ENCODE peak calls at places on chromosome 21, in eight cellular contexts. T, B, F, N, O, E, S and V are unnamed samples.

GRCh38 chr21:33229099-33229775 is 501 bp upstream of the IFNAR2 start:
- DNase-seq in T (no peak), B (no peak), F (no peak), N (no peak), O (no peak), E (no peak), S (no peak), V (no peak)

GRCh38 chr21:20996421-20997307 is 1.5 kb upstream of the NCAM2 start:
- DNase-seq in T (no peak), B (peak; percentile 52), F (peak; percentile 89), N (no peak), O (no peak), E (peak; percentile 57), S (peak; percentile 17), V (no peak)

GRCh38 chr21:17081193-17081592 is 431.6 kb upstream of the CXADR start:
- DNase-seq in T (no peak), B (no peak), F (no peak), N (no peak), O (no peak), E (no peak), S (no peak), V (no peak)

GRCh38 chr21:46551636-46552241 is 53.1 kb downstream of the S100B start:
- DNase-seq in T (no peak), B (no peak), F (no peak), N (peak; percentile 56), O (peak; percentile 45), E (no peak), S (no peak), V (no peak)

GRCh38 chr21:28442624-28443023 is 550.1 kb downstream of the LTN1 start:
- DNase-seq in T (peak; percentile 74), B (peak; percentile 73), F (peak; percentile 90), N (no peak), O (no peak), E (peak; percentile 92), S (peak; percentile 35), V (peak; percentile 77)

GRCh38 chr21:33155005-33155404 is 74.7 kb upstream of the IFNAR2 start:
- DNase-seq in T (no peak), B (no peak), F (no peak), N (no peak), O (no peak), E (no peak), S (no peak), V (no peak)

GRCh38 chr21:29812947-29813346 is 126.8 kb downstream of the GRIK1 start:
- DNase-seq in T (no peak), B (no peak), F (no peak), N (no peak), O (no peak), E (no peak), S (no peak), V (no peak)

GRCh38 chr21:36388076-36388475 is 2.9 kb downstream of the CHAF1B start:
- DNase-seq in T (no peak), B (no peak), F (no peak), N (no peak), O (no peak), E (no peak), S (no peak), V (no peak)

GRCh38 chr21:18705971-18706370 is 302.4 kb upstream of the TMPRSS15 start:
- DNase-seq in T (no peak), B (peak; percentile 4), F (peak; percentile 44), N (no peak), O (no peak), E (no peak), S (no peak), V (no peak)

GRCh38 chr21:40841524-40842196 is 5.3 kb downstream of the DSCAM start:
- DNase-seq in T (peak; percentile 24), B (peak; percentile 30), F (no peak), N (no peak), O (peak; percentile 75), E (no peak), S (no peak), V (no peak)

GRCh38 chr21:15638856-15639549 is 90.8 kb upstream of the USP25 start:
- DNase-seq in T (no peak), B (no peak), F (peak; percentile 69), N (no peak), O (peak; percentile 94), E (peak; percentile 37), S (peak; percentile 77), V (no peak)

GRCh38 chr21:37337831-37338230 is 28.7 kb upstream of the DYRK1A start:
- DNase-seq in T (peak; percentile 10), B (no peak), F (no peak), N (no peak), O (no peak), E (no peak), S (no peak), V (no peak)

GRCh38 chr21:29481641-29482040 is 182.9 kb downstream of the BACH1 start:
- DNase-seq in T (peak; percentile 43), B (peak; percentile 53), F (peak; percentile 52), N (no peak), O (no peak), E (peak; percentile 56), S (no peak), V (peak; percentile 4)

GRCh38 chr21:14987370-14988170 is 77.2 kb downstream of the NRIP1 start:
- DNase-seq in T (no peak), B (no peak), F (no peak), N (no peak), O (no peak), E (no peak), S (no peak), V (no peak)

GRCh38 chr21:39726133-39726532 is 18.9 kb upstream of the IGSF5 start:
- DNase-seq in T (no peak), B (no peak), F (peak; percentile 5), N (no peak), O (no peak), E (no peak), S (no peak), V (no peak)
- TF ChIP-seq CTCF in T (peak; percentile 64), B (peak; percentile 47), F (peak; percentile 47), N (no peak), O (peak; percentile 5), E (no peak), S (no peak), V (peak; percentile 23)

DNA sequence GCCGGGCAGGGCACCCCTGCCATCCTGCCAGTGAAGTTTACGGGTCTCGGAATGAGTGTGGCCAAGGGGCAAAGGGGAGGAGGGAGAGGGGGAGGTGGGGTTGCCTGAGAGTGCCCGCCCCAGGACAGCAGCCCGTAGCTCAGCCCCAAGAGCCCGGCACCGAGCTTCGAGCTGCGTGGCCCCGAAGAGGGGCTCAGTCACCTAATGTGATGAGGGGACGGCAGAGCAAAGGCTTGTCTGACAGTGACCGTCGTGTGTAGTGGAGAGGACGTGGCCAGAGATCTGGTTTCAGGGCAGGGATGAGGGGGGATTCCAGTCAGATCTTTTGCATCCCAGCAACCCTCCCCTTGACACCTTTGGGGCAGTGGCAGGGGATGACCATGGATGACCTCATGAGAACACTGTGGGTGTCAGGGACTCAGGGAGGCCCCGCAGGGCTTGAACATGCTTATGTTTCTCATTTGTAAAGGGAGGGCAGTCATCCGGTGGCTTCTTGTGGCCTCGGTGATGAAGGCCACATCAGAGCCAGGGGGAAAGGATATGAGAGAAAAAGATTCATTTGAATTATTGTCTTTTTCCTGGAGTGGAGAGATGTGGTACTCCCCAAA is 1.1 kb upstream of the TRPM2 start:
- DNase-seq in T (no peak), B (no peak), F (no peak), N (no peak), O (no peak), E (no peak), S (no peak), V (no peak)
- TF ChIP-seq CTCF in T (no peak), B (no peak), F (no peak), N (no peak), O (no peak), E (no peak), S (no peak), V (no peak)

GRCh38 chr21:42411197-42411869 is 7.6 kb downstream of the UBASH3A start:
- DNase-seq in T (no peak), B (no peak), F (no peak), N (no peak), O (no peak), E (no peak), S (no peak), V (no peak)
- TF ChIP-seq CTCF in T (no peak), B (no peak), F (peak; percentile 35), N (no peak), O (no peak), E (no peak), S (no peak), V (no peak)

DNA sequence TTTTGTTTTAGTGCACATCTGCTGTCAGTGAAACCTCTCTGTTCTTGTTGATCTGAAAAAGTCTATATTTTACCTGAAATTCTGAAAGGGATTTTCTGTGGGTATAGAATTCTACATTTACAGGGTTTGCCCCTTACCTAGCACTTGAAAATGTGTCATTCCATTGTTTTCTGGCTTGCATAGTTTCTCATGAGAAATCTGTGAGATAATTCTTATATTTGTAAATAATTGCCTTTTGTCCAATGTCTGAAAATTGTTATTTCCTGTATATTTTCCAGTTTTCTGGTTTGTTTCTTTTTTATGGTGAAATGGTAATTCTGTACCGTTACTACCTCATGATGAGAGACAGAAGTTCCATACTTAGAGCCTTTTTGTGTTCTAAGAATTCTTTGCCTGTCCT is 11.8 kb upstream of the SCAF4 start:
- DNase-seq in T (no peak), B (no peak), F (no peak), N (no peak), O (no peak), E (no peak), S (no peak), V (no peak)
- TF ChIP-seq CTCF in T (no peak), B (no peak), F (no peak), N (no peak), O (no peak), E (no peak), S (no peak), V (no peak)

GRCh38 chr21:34511787-34512451 is at the start of gene KCNE1:
- DNase-seq in T (no peak), B (no peak), F (peak; percentile 57), N (no peak), O (peak; percentile 80), E (peak; percentile 66), S (peak; percentile 81), V (no peak)

GRCh38 chr21:34513109-34513675 is 1.2 kb upstream of the KCNE1 start:
- DNase-seq in T (no peak), B (no peak), F (no peak), N (no peak), O (no peak), E (peak; percentile 72), S (peak; percentile 59), V (no peak)

GRCh38 chr21:34510148-34511142 is 1.6 kb downstream of the KCNE1 start:
- DNase-seq in T (peak; percentile 61), B (peak; percentile 75), F (peak; percentile 89), N (no peak), O (peak; percentile 87), E (peak; percentile 78), S (peak; percentile 73), V (no peak)

GRCh38 chr21:34511154-34511553 is 856 bp downstream of the KCNE1 start:
- DNase-seq in T (no peak), B (no peak), F (no peak), N (no peak), O (no peak), E (peak; percentile 50), S (peak; percentile 48), V (no peak)

DNA sequence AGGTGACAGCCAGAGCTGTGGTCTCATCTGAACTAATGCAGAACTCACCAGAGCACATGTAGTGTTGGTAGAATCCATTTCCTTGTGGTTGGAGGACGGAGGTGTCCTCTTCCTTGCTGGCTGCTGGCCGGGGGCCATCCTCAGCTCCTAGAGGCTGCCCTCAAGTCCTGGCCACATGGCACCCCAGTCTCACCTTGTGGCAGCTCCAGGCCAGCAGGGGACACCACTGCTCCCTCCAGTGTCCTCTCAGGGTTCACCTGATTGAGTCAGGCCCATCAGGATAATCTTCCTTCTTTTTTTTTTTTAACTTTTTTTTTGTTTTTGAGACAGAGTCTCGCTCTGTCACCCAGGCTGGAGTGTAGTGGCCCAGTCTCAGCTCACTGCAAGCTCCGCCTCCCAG is 2.9 kb downstream of the KCNE1 start:
- DNase-seq in T (no peak), B (no peak), F (no peak), N (no peak), O (no peak), E (no peak), S (no peak), V (no peak)
- TF ChIP-seq CTCF in T (peak; percentile 62), B (peak; percentile 29), F (peak; percentile 41), N (no peak), O (peak; percentile 17), E (peak; percentile 29), S (no peak), V (peak; percentile 19)